ENCODE peak calls at places on chromosome 19, in six cellular contexts. D is HS-5; M is RWPE1; Z is fibroblast of lung; G is non-pigmented ciliary epithelial cell; U is activated CD8-positive, alpha-beta memory T cell treated with anti-CD3 and anti-CD28 coated beads, Interleukin-2, amount 50 U/mL, for 4 hours. L is an unnamed sample.

GRCh38 chr19:31125071-31125470 is 224.2 kb downstream of the TSHZ3 start:
- DNase-seq in D (no peak), M (no peak), Z (no peak), G (no peak), U (no peak), L (no peak)

GRCh38 chr19:6740589-6741348 is 1.3 kb downstream of the TRIP10 start:
- DNase-seq in D (no peak), M (no peak), Z (peak; percentile 18), G (no peak), U (no peak), L (no peak)

GRCh38 chr19:39832341-39833083 is 1.4 kb downstream of the DYRK1B start:
- DNase-seq in D (no peak), M (no peak), Z (no peak), G (no peak), U (no peak), L (no peak)

GRCh38 chr19:48962029-48962848 is 2.9 kb upstream of the FTL start:
- DNase-seq in D (no peak), M (no peak), Z (peak; percentile 42), G (no peak), U (peak; percentile 39), L (no peak)

GRCh38 chr19:45558399-45558878 is 26.2 kb downstream of the OPA3 start:
- DNase-seq in D (no peak), M (peak; percentile 49), Z (peak; percentile 50), G (no peak), U (peak; percentile 67), L (no peak)

GRCh38 chr19:48985711-48986110 is 7.4 kb downstream of the GYS1 start:
- DNase-seq in D (no peak), M (no peak), Z (no peak), G (no peak), U (no peak), L (no peak)

GRCh38 chr19:12156254-12157058 is at the start of gene ZNF625:
- DNase-seq in D (peak; percentile 49), M (peak; percentile 82), Z (peak; percentile 87), G (peak; percentile 46), U (peak; percentile 24), L (peak; percentile 27)

GRCh38 chr19:19406878-19407639 is 1.6 kb downstream of the GATAD2A start:
- DNase-seq in D (no peak), M (no peak), Z (peak; percentile 55), G (no peak), U (peak; percentile 46), L (no peak)

GRCh38 chr19:50368649-50369570 is 3.5 kb upstream of the NAPSA start:
- DNase-seq in D (no peak), M (peak; percentile 91), Z (peak; percentile 85), G (no peak), U (peak; percentile 79), L (peak; percentile 66)

GRCh38 chr19:269241-269640 is 22.0 kb downstream of the PLPP2 start:
- DNase-seq in D (no peak), M (no peak), Z (no peak), G (no peak), U (no peak), L (no peak)

GRCh38 chr19:33819875-33820781 is 23.5 kb downstream of the KCTD15 start:
- DNase-seq in D (peak; percentile 54), M (peak; percentile 90), Z (peak; percentile 76), G (no peak), U (peak; percentile 36), L (no peak)

GRCh38 chr19:39524495-39524894 is 8.2 kb downstream of the EID2B start:
- DNase-seq in D (no peak), M (no peak), Z (no peak), G (no peak), U (no peak), L (no peak)

GRCh38 chr19:35587326-35587725 is 1.4 kb downstream of the PMIS2 start:
- DNase-seq in D (no peak), M (no peak), Z (no peak), G (no peak), U (no peak), L (no peak)

GRCh38 chr19:28511655-28512054 is 701.3 kb downstream of the UQCRFS1 start:
- DNase-seq in D (no peak), M (no peak), Z (no peak), G (no peak), U (no peak), L (no peak)

GRCh38 chr19:2438178-2438577 is 10.8 kb upstream of the TIMM13 start:
- DNase-seq in D (no peak), M (no peak), Z (no peak), G (no peak), U (no peak), L (no peak)

GRCh38 chr19:29672933-29673336 is 7.7 kb downstream of the PLEKHF1 start:
- DNase-seq in D (no peak), M (no peak), Z (no peak), G (no peak), U (peak; percentile 85), L (no peak)

GRCh38 chr19:35138305-35138799 is 272 bp upstream of the FXYD1 start:
- DNase-seq in D (no peak), M (no peak), Z (peak; percentile 55), G (no peak), U (no peak), L (no peak)

GRCh38 chr19:14517840-14518505 is at the start of gene DNAJB1:
- DNase-seq in D (no peak), M (peak; percentile 83), Z (peak; percentile 77), G (no peak), U (peak; percentile 57), L (no peak)

GRCh38 chr19:54420383-54421168 is 5.3 kb downstream of the TTYH1 start:
- DNase-seq in D (no peak), M (no peak), Z (no peak), G (no peak), U (no peak), L (no peak)

GRCh38 chr19:35098413-35099049 is 17.1 kb upstream of the FXYD3 start:
- DNase-seq in D (no peak), M (peak; percentile 59), Z (no peak), G (no peak), U (no peak), L (no peak)

GRCh38 chr19:45336696-45337251 is 3.8 kb upstream of the KLC3 start:
- DNase-seq in D (no peak), M (no peak), Z (no peak), G (no peak), U (no peak), L (no peak)

GRCh38 chr19:37941820-37942515 is 35.0 kb downstream of the SIPA1L3 start:
- DNase-seq in D (no peak), M (no peak), Z (no peak), G (no peak), U (no peak), L (no peak)

L was measured in HFF-Myc.